ENCODE peak calls at places on chromosomes 2 and 18, in four cellular contexts. U is mesendoderm, S is adrenal gland, H is left ventricle myocardium inferior. P is an unnamed sample.

GRCh38 chr2:28273751-28274150 is 118.9 kb upstream of the FOSL2 start:
- DNase-seq in U (no peak), S (no peak), H (no peak), P (no peak)

GRCh38 chr2:228273159-228273558 is 91.7 kb upstream of the SPHKAP start:
- DNase-seq in U (no peak), S (no peak), H (no peak), P (no peak)

GRCh38 chr2:110864721-110865120 is 132.3 kb downstream of the ACOXL start:
- DNase-seq in U (no peak), S (no peak), H (no peak), P (no peak)

GRCh38 chr2:109419960-109420370 is 193.8 kb downstream of the SEPTIN10 start:
- DNase-seq in U (no peak), S (no peak), H (no peak), P (no peak)

GRCh38 chr2:106358081-106358480 is 110.1 kb downstream of the RGPD3 start:
- DNase-seq in U (no peak), S (no peak), H (no peak), P (no peak)

GRCh38 chr2:12265646-12266045 is 451.1 kb upstream of the TRIB2 start:
- DNase-seq in U (no peak), S (no peak), H (no peak), P (no peak)

GRCh38 chr2:209817818-209818420 is 46.3 kb downstream of the UNC80 start:
- DNase-seq in U (peak; percentile 69), S (no peak), H (no peak), P (no peak)

GRCh38 chr2:239264838-239265651 is 135.8 kb downstream of the HDAC4 start:
- DNase-seq in U (peak; percentile 61), S (peak; percentile 48), H (no peak), P (peak; percentile 73)

GRCh38 chr2:11371099-11371937 is 26.9 kb upstream of the ROCK2 start:
- DNase-seq in U (no peak), S (no peak), H (no peak), P (no peak)

DNA sequence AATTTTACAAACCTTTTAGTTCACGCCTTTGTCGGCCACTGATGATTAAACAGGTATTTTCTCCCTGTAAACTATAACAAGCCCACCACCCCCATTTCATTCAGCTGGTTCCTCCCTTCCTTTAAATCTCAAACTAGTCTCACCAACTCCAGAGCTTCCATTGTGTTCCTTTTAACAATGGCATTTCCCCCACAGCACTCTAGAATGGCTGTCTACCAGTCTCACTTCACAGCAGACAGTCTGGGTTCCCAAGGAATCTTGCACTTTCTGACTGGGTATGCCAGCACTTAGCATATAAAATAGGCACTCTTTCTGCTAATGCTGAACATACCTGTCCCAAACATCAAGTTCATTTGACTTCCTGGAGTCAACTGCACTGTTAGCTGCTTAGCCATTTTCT is 75.3 kb downstream of the CCDC93 start:
- DNase-seq in U (peak; percentile 62), S (no peak), H (no peak), P (no peak)
- H3K36me3 ChIP-seq in U (peaks cover 2% of the 10 kb centered on the region), S (peaks cover 88% of the 10 kb centered on the region), H (peaks cover 97% of the 10 kb centered on the region), P (peaks cover 58% of the 10 kb centered on the region)

DNA sequence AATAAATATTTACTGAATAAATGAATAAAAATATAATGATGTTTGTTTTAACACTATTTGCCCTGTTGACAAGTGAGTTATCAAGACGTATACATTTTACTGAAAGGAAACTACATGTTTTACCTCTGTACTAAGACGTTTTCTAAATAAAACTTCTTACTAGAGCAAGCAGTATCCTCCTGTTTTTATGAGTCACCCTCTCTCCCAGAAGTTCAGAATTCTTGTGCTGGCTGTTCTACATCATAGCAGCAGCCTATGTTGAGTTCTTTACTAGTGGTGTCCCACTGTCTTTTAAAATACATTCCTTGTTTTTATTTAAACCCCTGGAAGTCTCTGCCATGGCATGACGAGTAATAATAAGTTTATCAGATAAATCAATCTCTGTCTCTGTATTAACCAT is 297.4 kb downstream of the CALCRL start:
- DNase-seq in U (no peak), S (no peak), H (no peak), P (no peak)
- H3K27ac ChIP-seq in U (no peak overlapping the region), S (no peak overlapping the region), H (no peak overlapping the region), P (no peak overlapping the region)

DNA sequence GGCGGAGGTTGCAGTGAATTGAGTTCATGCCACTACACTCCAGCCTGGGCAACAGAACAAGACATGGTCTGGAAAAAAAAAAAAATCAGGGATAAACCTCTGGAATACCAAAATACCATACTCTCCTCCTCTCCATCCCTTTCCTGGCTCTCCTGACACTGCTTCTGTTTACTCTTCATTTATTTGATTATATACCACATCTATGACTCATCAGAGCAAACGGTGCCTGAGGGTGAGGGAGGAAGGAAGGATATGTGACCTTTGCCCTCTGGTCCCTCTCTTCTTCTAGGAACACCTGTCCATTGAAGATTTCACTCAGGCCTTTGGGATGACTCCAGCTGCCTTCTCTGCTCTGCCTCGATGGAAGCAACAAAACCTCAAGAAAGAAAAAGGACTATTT is 30.0 kb downstream of the VIL1 start:
- DNase-seq in U (peak; percentile 28), S (no peak), H (no peak), P (no peak)
- H3K36me3 ChIP-seq in U (no peaks in the 10 kb centered on the region), S (no peaks in the 10 kb centered on the region), H (peaks cover 43% of the 10 kb centered on the region), P (peaks cover 27% of the 10 kb centered on the region)

GRCh38 chr18:79680100-79680879 is 687 bp downstream of the CTDP1 start:
- DNase-seq in U (peak; percentile 55), S (peak; percentile 34), H (no peak), P (no peak)

GRCh38 chr18:79678665-79679551 is 695 bp upstream of the CTDP1 start:
- DNase-seq in U (peak; percentile 100), S (peak; percentile 98), H (peak; percentile 99), P (peak; percentile 99)

GRCh38 chr18:79677221-79677620 is 2.4 kb upstream of the CTDP1 start:
- DNase-seq in U (no peak), S (no peak), H (no peak), P (no peak)

GRCh38 chr18:79679552-79680099 is at the start of gene CTDP1:
- DNase-seq in U (peak; percentile 96), S (peak; percentile 91), H (peak; percentile 91), P (peak; percentile 93)

DNA sequence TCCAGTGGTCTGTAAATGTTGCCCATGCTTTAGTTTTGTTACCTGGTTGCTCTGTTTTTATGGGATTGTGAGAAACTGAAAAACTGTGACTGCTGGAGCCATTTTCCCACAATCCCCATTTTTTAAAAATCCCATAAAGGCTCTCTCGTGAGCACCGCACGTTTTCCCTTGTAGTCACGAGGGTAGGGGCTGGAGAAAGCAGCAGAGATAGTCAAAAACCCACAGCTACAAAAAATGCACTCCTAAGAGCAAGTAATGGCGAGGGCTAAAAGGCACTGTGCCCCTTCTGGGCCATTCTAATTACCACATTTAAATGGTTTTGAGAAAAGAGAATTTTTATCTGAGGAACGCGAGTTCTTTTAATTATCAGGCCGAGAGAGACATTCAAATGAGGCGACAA is 1.8 kb upstream of the CTDP1 start:
- DNase-seq in U (no peak), S (no peak), H (no peak), P (no peak)
- H3K27ac ChIP-seq in U (no peak overlapping the region), S (no peak overlapping the region), H (peak overlapping the region; percentile 100), P (peak overlapping the region; percentile 99)

DNA sequence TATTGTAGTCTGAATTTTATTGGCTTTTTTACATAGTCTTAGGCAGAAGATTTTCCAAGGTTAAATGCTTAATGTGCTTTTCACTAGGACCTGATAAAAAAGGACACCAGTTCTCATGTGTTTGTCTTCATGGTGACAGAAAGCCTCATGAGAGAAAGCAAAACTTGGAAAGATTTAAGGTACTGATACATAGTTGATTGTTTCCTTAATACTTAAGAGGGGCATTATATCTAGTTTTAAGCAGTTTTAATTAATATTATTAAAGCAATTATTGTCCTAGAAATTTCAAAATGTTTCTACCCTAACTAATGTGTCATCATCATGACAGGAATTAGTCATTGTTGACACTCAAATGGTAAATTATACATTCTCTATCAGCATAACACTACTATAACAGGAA is 35.3 kb downstream of the DDX1 start:
- DNase-seq in U (no peak), S (no peak), H (no peak), P (no peak)
- H3K36me3 ChIP-seq in U (peaks cover 5% of the 10 kb centered on the region), S (peaks cover 76% of the 10 kb centered on the region), H (peaks cover 94% of the 10 kb centered on the region), P (peaks cover 85% of the 10 kb centered on the region)

GRCh38 chr2:206989306-206989705 is 50.0 kb downstream of the CPO start:
- DNase-seq in U (peak; percentile 75), S (peak; percentile 31), H (peak; percentile 25), P (no peak)

GRCh38 chr2:206993512-206993911 is 54.2 kb downstream of the CPO start:
- DNase-seq in U (no peak), S (no peak), H (no peak), P (no peak)

GRCh38 chr2:206990335-206990734 is 51.0 kb downstream of the CPO start:
- DNase-seq in U (no peak), S (no peak), H (no peak), P (no peak)

GRCh38 chr2:206996556-206997065 is 57.3 kb downstream of the CPO start:
- DNase-seq in U (no peak), S (no peak), H (no peak), P (no peak)

GRCh38 chr2:206993964-206994363 is 54.6 kb downstream of the CPO start:
- DNase-seq in U (no peak), S (no peak), H (no peak), P (no peak)
- H3K27ac ChIP-seq in U (no peak overlapping the region), S (no peak overlapping the region), H (no peak overlapping the region), P (no peak overlapping the region)

GRCh38 chr2:55139305-55139704 is 89.1 kb upstream of the RTN4 start:
- DNase-seq in U (no peak), S (no peak), H (no peak), P (no peak)

GRCh38 chr2:55142518-55142917 is 89.6 kb downstream of the CLHC1 start:
- DNase-seq in U (no peak), S (no peak), H (no peak), P (no peak)

GRCh38 chr2:55138546-55139288 is 88.5 kb upstream of the RTN4 start:
- DNase-seq in U (no peak), S (no peak), H (no peak), P (no peak)

GRCh38 chr2:55141572-55142413 is 90.3 kb downstream of the CLHC1 start:
- DNase-seq in U (no peak), S (no peak), H (no peak), P (no peak)

GRCh38 chr2:55140316-55141219 is 90.3 kb upstream of the RTN4 start:
- DNase-seq in U (peak; percentile 71), S (no peak), H (no peak), P (no peak)
- H3K36me3 ChIP-seq in U (no peaks in the 10 kb centered on the region), S (no peaks in the 10 kb centered on the region), H (no peaks in the 10 kb centered on the region), P (no peaks in the 10 kb centered on the region)

GRCh38 chr2:225765845-225766244 is 366.3 kb downstream of the NYAP2 start:
- DNase-seq in U (no peak), S (no peak), H (no peak), P (no peak)
- H3K27ac ChIP-seq in U (no peak overlapping the region), S (no peak overlapping the region), H (peak overlapping the region; percentile 38), P (no peak overlapping the region)

DNA sequence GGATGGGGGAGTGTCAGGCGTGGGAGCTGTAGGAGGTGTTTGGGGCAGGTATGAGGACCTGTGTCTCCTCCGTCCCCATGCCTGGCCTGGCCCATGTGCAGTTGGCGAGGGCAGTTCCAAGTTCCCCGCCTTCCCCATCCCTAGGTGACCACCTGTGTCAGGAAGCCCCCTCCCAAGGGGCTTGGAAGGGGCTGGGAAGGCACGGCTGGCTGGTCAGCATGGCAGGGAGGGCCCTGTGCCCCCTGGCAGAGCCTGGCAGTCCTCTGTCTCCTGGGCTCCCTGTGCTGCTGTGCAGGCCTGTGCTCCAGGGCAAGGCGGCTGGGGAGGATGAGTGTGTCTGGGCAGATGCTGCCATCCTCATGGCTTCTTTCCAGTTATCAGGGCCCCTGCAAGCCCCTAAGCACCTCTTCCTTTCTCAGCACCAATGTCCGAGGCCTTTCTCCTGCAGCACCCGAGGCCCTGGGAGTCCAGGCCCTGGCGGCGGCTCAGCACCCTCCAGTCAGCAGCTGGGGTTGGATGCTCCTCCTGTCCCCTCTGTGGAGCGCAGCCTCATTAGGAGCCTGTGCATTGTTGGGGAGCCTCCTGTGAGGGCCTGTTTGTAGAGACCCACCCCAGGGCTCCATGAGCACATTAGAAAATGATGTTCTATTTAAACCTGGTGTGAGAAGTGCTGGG is 101.7 kb downstream of the FAM210A start:
- DNase-seq in U (no peak), S (peak; percentile 7), H (no peak), P (no peak)
- H3K36me3 ChIP-seq in U (no peaks in the 10 kb centered on the region), S (peaks cover 5% of the 10 kb centered on the region), H (peaks cover 4% of the 10 kb centered on the region), P (peaks cover 7% of the 10 kb centered on the region)

P was measured in right atrium auricular region.